ENCODE peak calls at places on chromosomes 13 and 19, in five cellular contexts. P is head of caudate nucleus; T is CD8-positive, alpha-beta T cell; C is T-cell; G is activated gamma-delta T cell treated with anti-CD3 and anti-CD28 coated beads, Interleukin-2, amount 50 U/mL, for 16 hours. V is an unnamed sample.

GRCh38 chr19:14367016-14367415 is 14.2 kb upstream of the ADGRE5 start:
- DNase-seq in P (no peak), T (no peak), C (no peak), G (no peak), V (no peak)

GRCh38 chr13:46747031-46747820 is 49.7 kb downstream of the ESD start:
- DNase-seq in P (no peak), T (no peak), C (no peak), G (no peak), V (no peak)

GRCh38 chr13:75800545-75800944 is 164.4 kb downstream of the LMO7 start:
- DNase-seq in P (no peak), T (no peak), C (no peak), G (no peak), V (no peak)

GRCh38 chr13:95319551-95320274 is 18.5 kb upstream of the ABCC4 start:
- DNase-seq in P (no peak), T (no peak), C (no peak), G (no peak), V (no peak)

GRCh38 chr19:29896790-29897189 is 45.2 kb upstream of the URI1 start:
- DNase-seq in P (no peak), T (no peak), C (no peak), G (no peak), V (no peak)

GRCh38 chr19:31718041-31718440 is 368.8 kb upstream of the TSHZ3 start:
- DNase-seq in P (no peak), T (no peak), C (no peak), G (no peak), V (no peak)

GRCh38 chr13:33931397-33931987 is 113.5 kb downstream of the RFC3 start:
- DNase-seq in P (no peak), T (no peak), C (no peak), G (no peak), V (no peak)

GRCh38 chr19:30070970-30071632 is 129.1 kb downstream of the URI1 start:
- DNase-seq in P (peak; percentile 15), T (no peak), C (no peak), G (no peak), V (no peak)

GRCh38 chr13:41250993-41251392 is 12.4 kb downstream of the MTRF1 start:
- DNase-seq in P (no peak), T (no peak), C (no peak), G (no peak), V (no peak)

GRCh38 chr13:110244926-110245325 is 62.0 kb downstream of the COL4A1 start:
- DNase-seq in P (no peak), T (no peak), C (no peak), G (no peak), V (no peak)

GRCh38 chr13:78607409-78608253 is 4.3 kb upstream of the POU4F1 start:
- DNase-seq in P (no peak), T (no peak), C (no peak), G (no peak), V (no peak)

GRCh38 chr13:98293103-98293502 is 116.0 kb upstream of the RNF113B start:
- DNase-seq in P (no peak), T (no peak), C (no peak), G (no peak), V (no peak)

GRCh38 chr19:40313229-40313983 is 28.3 kb upstream of the AKT2 start:
- DNase-seq in P (no peak), T (no peak), C (no peak), G (no peak), V (no peak)

GRCh38 chr19:19606021-19606420 is 12.5 kb downstream of the PBX4 start:
- DNase-seq in P (peak; percentile 46), T (peak; percentile 79), C (peak; percentile 54), G (no peak), V (peak; percentile 47)

GRCh38 chr13:45356966-45357689 is 16.1 kb upstream of the TPT1 start:
- DNase-seq in P (no peak), T (no peak), C (no peak), G (no peak), V (no peak)

GRCh38 chr19:4229179-4229931 is at the start of gene EBI3:
- DNase-seq in P (peak; percentile 63), T (no peak), C (no peak), G (peak; percentile 30), V (no peak)

GRCh38 chr19:58572818-58573657 is at the start of gene MZF1:
- DNase-seq in P (peak; percentile 100), T (peak; percentile 100), C (peak; percentile 100), G (peak; percentile 99), V (peak; percentile 99)

GRCh38 chr13:92461402-92461801 is 765.2 kb upstream of the GPC6 start:
- DNase-seq in P (no peak), T (no peak), C (no peak), G (no peak), V (no peak)

GRCh38 chr13:44404261-44405139 is 30.9 kb downstream of the SERP2 start:
- DNase-seq in P (no peak), T (no peak), C (no peak), G (no peak), V (no peak)

GRCh38 chr13:40635315-40635995 is 31.0 kb downstream of the FOXO1 start:
- DNase-seq in P (no peak), T (no peak), C (no peak), G (no peak), V (no peak)

GRCh38 chr19:58397533-58398037 is 2.1 kb downstream of the RNF225 start:
- DNase-seq in P (no peak), T (no peak), C (no peak), G (no peak), V (no peak)

GRCh38 chr19:15118789-15119494 is 11.7 kb downstream of the SYDE1 start:
- DNase-seq in P (no peak), T (no peak), C (no peak), G (no peak), V (no peak)

GRCh38 chr13:88063741-88064140 is 392.6 kb downstream of the SLITRK5 start:
- DNase-seq in P (no peak), T (no peak), C (no peak), G (no peak), V (no peak)

GRCh38 chr13:30103161-30103858 is 204.0 kb downstream of the KATNAL1 start:
- DNase-seq in P (no peak), T (no peak), C (no peak), G (no peak), V (no peak)

GRCh38 chr13:19836472-19836871 is 27.0 kb downstream of the ZMYM5 start:
- DNase-seq in P (no peak), T (no peak), C (no peak), G (no peak), V (no peak)

GRCh38 chr13:31755803-31756212 is 16.5 kb downstream of the RXFP2 start:
- DNase-seq in P (no peak), T (no peak), C (no peak), G (no peak), V (no peak)

GRCh38 chr19:39915101-39915847 is 19.2 kb downstream of the FCGBP start:
- DNase-seq in P (no peak), T (no peak), C (no peak), G (no peak), V (no peak)